ENCODE peak calls at places on chromosomes 4 and X, in five cellular contexts. S is psoas muscle, G is H1, P is HCT116, B is PC-3. L is an unnamed sample.

GRCh38 chrX:130909469-130910136 is 6.6 kb upstream of the ENOX2 start:
- DNase-seq in S (no peak), G (no peak), B (no peak), P (no peak), L (no peak)

GRCh38 chr4:52852041-52852440 is 10.1 kb upstream of the RASL11B start:
- DNase-seq in P (no peak), S (no peak), G (no peak), B (no peak), L (no peak)

GRCh38 chr4:13430834-13431568 is 53.1 kb downstream of the RAB28 start:
- DNase-seq in S (no peak), P (no peak), B (peak; percentile 8), G (no peak), L (no peak)

GRCh38 chr4:165874072-165874798 is 1.2 kb downstream of the TLL1 start:
- DNase-seq in P (no peak), S (no peak), G (no peak), B (peak; percentile 37), L (peak; percentile 26)

GRCh38 chrX:37871626-37872302 is 24.4 kb upstream of the DYNLT3 start:
- DNase-seq in P (peak; percentile 12), S (peak; percentile 17), G (no peak), B (peak; percentile 88), L (no peak)

GRCh38 chr4:174214102-174214878 is 69.2 kb downstream of the FBXO8 start:
- DNase-seq in P (no peak), G (no peak), S (no peak), B (no peak), L (no peak)

GRCh38 chr4:141652161-141652778 is 15.9 kb downstream of the IL15 start:
- DNase-seq in B (no peak), S (no peak), G (no peak), P (no peak), L (no peak)

GRCh38 chr4:957231-957580 is 16.2 kb downstream of the DGKQ start:
- DNase-seq in G (no peak), B (no peak), S (no peak), P (no peak), L (no peak)

GRCh38 chrX:150476183-150476699 is 92.2 kb upstream of the MTM1 start:
- DNase-seq in S (no peak), B (no peak), P (no peak), G (no peak), L (no peak)

GRCh38 chr4:136036744-136037143 is 1495.5 kb downstream of the PCDH18 start:
- DNase-seq in P (peak; percentile 18), S (no peak), G (no peak), B (peak; percentile 33), L (no peak)

GRCh38 chr4:155571184-155571944 is 95.3 kb upstream of the GUCY1A1 start:
- DNase-seq in G (no peak), B (no peak), P (no peak), S (no peak), L (peak; percentile 33)

DNA sequence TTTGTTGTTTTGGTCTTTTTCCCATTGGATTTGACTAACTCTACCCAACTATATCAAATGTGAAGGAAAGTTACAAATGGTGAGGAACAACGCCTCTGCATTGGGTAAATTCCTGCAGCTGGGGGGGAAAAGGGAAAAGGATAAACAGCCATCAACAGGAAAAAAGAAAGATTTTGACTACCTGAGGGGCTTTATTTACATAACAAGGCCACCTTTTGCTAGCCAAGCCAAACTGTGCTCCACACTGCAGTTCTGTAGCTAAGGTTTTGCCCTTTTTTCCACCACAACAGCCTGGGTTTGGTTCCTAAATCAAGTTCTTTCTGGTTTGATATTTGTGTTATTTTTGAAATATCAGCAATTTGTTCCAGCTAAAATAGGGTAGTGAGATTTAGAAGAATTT is 40.8 kb downstream of the RHOXF2B start:
- DNase-seq in G (no peak), S (no peak), P (no peak), B (no peak), L (no peak)
- H3K4me3 ChIP-seq in G (peak overlapping the region; percentile 45), S (no peak overlapping the region), P (no peak overlapping the region), B (no peak overlapping the region), L (no peak overlapping the region)

DNA sequence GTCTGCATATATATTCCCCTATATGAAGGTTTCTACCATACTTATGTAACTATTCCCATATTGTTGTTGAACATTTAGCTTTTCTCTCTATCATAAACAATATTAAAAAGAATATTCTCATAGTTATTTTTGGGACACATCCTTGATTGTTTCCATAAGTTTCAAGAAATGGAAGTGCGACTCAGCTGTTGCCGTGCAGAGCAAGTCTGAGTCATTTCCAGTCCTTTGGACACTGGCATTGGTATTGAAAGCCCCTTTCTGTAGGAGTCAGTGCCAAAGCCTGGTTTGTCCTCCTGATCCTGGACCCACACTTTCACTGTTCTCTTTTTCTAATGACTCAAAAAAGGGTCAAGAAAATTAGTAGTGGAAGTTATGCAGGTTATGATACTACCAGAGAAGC is 108.3 kb upstream of the DIAPH2 start:
- DNase-seq in G (no peak), P (no peak), S (no peak), B (peak; percentile 3), L (no peak)
- H3K27me3 ChIP-seq in G (no peaks in the 10 kb centered on the region), P (no peaks in the 10 kb centered on the region), S (peaks cover 8% of the 10 kb centered on the region), B (no peaks in the 10 kb centered on the region), L (peaks cover 39% of the 10 kb centered on the region)

GRCh38 chr4:15684498-15684897 is 2.9 kb downstream of the FAM200B start:
- DNase-seq in P (no peak), S (no peak), B (no peak), G (no peak), L (no peak)

GRCh38 chr4:15682790-15683495 is 1.3 kb downstream of the FAM200B start:
- DNase-seq in B (no peak), G (no peak), S (no peak), P (no peak), L (no peak)

GRCh38 chr4:15682340-15682725 is 706 bp downstream of the FAM200B start:
- DNase-seq in G (no peak), S (no peak), P (no peak), B (no peak), L (no peak)

GRCh38 chr4:15681067-15681371 is 608 bp upstream of the FAM200B start:
- DNase-seq in P (no peak), B (no peak), G (no peak), S (no peak), L (no peak)

GRCh38 chr4:15681372-15682339 is at the start of gene FAM200B:
- DNase-seq in G (peak; percentile 99), P (peak; percentile 97), S (peak; percentile 99), B (peak; percentile 99), L (peak; percentile 100)
- TF ChIP-seq CTCF in G (no peak), P (no peak), S (no peak), B (no peak), L (peak; percentile 23)

GRCh38 chr4:151488968-151489367 is 80.0 kb downstream of the FHIP1A start:
- DNase-seq in S (no peak), P (no peak), B (no peak), G (no peak), L (no peak)

GRCh38 chr4:151486166-151486565 is 77.2 kb downstream of the FHIP1A start:
- DNase-seq in G (no peak), B (no peak), P (no peak), S (no peak), L (no peak)

GRCh38 chr4:151484396-151485102 is 75.6 kb downstream of the FHIP1A start:
- DNase-seq in B (peak; percentile 79), P (peak; percentile 38), S (no peak), G (peak; percentile 53), L (no peak)

GRCh38 chr4:151481813-151482212 is 72.8 kb downstream of the FHIP1A start:
- DNase-seq in G (no peak), B (no peak), S (no peak), P (no peak), L (no peak)

GRCh38 chr4:151485541-151486131 is 76.7 kb downstream of the FHIP1A start:
- DNase-seq in B (no peak), P (no peak), S (no peak), G (no peak), L (no peak)
- H3K4me3 ChIP-seq in B (no peak overlapping the region), P (no peak overlapping the region), S (no peak overlapping the region), G (no peak overlapping the region), L (no peak overlapping the region)

GRCh38 chrX:116427976-116428375 is 8.4 kb upstream of the SLC6A14 start:
- DNase-seq in B (no peak), P (no peak), S (no peak), G (no peak), L (no peak)
- H3K27me3 ChIP-seq in B (no peaks in the 10 kb centered on the region), P (no peaks in the 10 kb centered on the region), S (no peaks in the 10 kb centered on the region), G (no peaks in the 10 kb centered on the region), L (peaks cover 36% of the 10 kb centered on the region)

GRCh38 chr4:116362603-116363002 is 722.8 kb downstream of the TRAM1L1 start:
- DNase-seq in S (no peak), G (no peak), B (no peak), P (no peak), L (no peak)
- TF ChIP-seq CTCF in S (no peak), G (no peak), B (no peak), P (no peak), L (no peak)

GRCh38 chr4:124290678-124291077 is 421.9 kb downstream of the ANKRD50 start:
- DNase-seq in S (no peak), B (peak; percentile 68), P (no peak), G (no peak), L (no peak)
- H3K4me3 ChIP-seq in S (no peak overlapping the region), B (no peak overlapping the region), P (no peak overlapping the region), G (no peak overlapping the region), L (no peak overlapping the region)

DNA sequence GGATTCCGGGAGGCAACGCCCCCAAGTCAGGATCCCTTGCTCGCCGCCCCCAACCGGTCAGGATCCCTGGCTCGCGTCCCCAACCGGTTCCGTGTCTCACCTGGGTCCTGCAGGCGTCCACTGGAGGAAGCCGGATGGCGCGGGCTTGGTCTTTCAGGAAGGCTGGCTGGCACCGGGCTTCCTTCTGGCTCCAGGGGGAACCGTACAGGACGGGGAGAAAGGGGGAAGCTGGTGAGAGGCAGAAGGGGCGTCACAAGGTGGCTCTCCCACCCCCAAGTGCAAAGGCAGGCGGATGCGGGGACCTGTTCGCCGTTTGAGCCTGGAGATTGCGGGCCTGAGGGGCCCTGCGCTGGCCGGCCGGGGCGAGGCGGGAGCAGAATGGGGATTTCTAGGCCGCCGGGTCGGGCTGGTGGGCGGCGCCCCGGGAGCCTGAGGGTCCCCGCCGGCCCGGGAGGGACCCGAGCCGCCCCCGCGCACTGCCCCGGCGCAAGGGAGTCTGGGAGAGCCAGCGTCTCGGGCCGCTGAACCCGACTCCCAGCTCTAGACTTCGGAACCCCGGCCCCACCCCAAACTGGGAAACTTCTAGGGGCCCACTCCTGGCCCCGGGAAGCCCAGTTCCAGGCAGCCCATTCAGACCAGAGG is 84.8 kb downstream of the HPRT1 start:
- DNase-seq in B (no peak), G (no peak), S (no peak), P (no peak), L (no peak)
- H3K27me3 ChIP-seq in B (no peaks in the 10 kb centered on the region), G (peaks cover 30% of the 10 kb centered on the region), S (peaks cover 26% of the 10 kb centered on the region), P (peaks cover 10% of the 10 kb centered on the region), L (peaks cover 17% of the 10 kb centered on the region)

GRCh38 chr4:107603430-107603829 is 116.6 kb downstream of the PAPSS1 start:
- DNase-seq in S (no peak), B (peak; percentile 25), P (no peak), G (no peak), L (no peak)
- TF ChIP-seq CTCF in S (no peak), B (no peak), P (no peak), G (no peak), L (no peak)

L was measured in WERI-Rb-1.